ENCODE peak calls at places on chromosomes 16 and 17, in five cellular contexts. G is prostate gland, C is HCT116, A is body of pancreas, O is transverse colon. S is an unnamed sample.

GRCh38 chr17:20010099-20010863 is 1.1 kb downstream of the SPECC1 start:
- DNase-seq in C (peak; percentile 54), G (peak; percentile 23), A (peak; percentile 38), O (peak; percentile 20), S (peak; percentile 62)

GRCh38 chr17:69602969-69603368 is 188.5 kb downstream of the MAP2K6 start:
- DNase-seq in C (no peak), O (no peak), A (no peak), G (no peak), S (no peak)

GRCh38 chr16:10923650-10924214 is 18.5 kb downstream of the DEXI start:
- DNase-seq in C (no peak), A (peak; percentile 56), O (peak; percentile 48), G (no peak), S (no peak)

GRCh38 chr17:61380836-61381525 is 18.7 kb upstream of the TBX2 start:
- DNase-seq in O (no peak), C (no peak), A (no peak), G (no peak), S (no peak)

GRCh38 chr17:74303300-74303699 is 22.7 kb upstream of the KIF19 start:
- DNase-seq in C (no peak), A (no peak), G (no peak), O (no peak), S (no peak)

GRCh38 chr16:22634913-22635312 is 124.2 kb downstream of the NPIPB5 start:
- DNase-seq in A (no peak), O (no peak), C (no peak), G (no peak), S (no peak)

GRCh38 chr16:72537684-72538083 is 365.7 kb upstream of the PMFBP1 start:
- DNase-seq in O (no peak), G (no peak), C (no peak), A (no peak), S (no peak)

GRCh38 chr16:71848622-71849021 is 2.8 kb downstream of the ATXN1L start:
- DNase-seq in C (no peak), O (no peak), A (no peak), G (no peak), S (no peak)

GRCh38 chr17:74531231-74531761 is at the start of gene CD300LB:
- DNase-seq in A (peak; percentile 6), O (no peak), C (no peak), G (no peak), S (no peak)

GRCh38 chr16:89193021-89193575 is 7.2 kb downstream of the SLC22A31 start:
- DNase-seq in C (peak; percentile 94), G (no peak), A (no peak), O (peak; percentile 63), S (peak; percentile 42)

GRCh38 chr16:83336630-83337029 is 471.1 kb upstream of the HSBP1 start:
- DNase-seq in G (no peak), A (no peak), C (no peak), O (no peak), S (no peak)

GRCh38 chr17:58136669-58137279 is 11.4 kb upstream of the OR4D1 start:
- DNase-seq in G (no peak), O (no peak), A (no peak), C (peak; percentile 54), S (no peak)

GRCh38 chr17:12995896-12996295 is 21.9 kb downstream of the ELAC2 start:
- DNase-seq in O (no peak), C (no peak), A (no peak), G (no peak), S (no peak)

GRCh38 chr16:12899529-12900168 is 1.7 kb upstream of the SHISA9 start:
- DNase-seq in G (no peak), O (no peak), C (no peak), A (no peak), S (no peak)

GRCh38 chr17:50188521-50189395 is 12.7 kb downstream of the COL1A1 start:
- DNase-seq in A (no peak), C (no peak), O (no peak), G (no peak), S (no peak)

GRCh38 chr16:46929378-46930332 is 43.8 kb downstream of the DNAJA2 start:
- DNase-seq in G (peak; percentile 69), C (peak; percentile 18), O (peak; percentile 73), A (peak; percentile 77), S (peak; percentile 39)

GRCh38 chr17:49552070-49552751 is 23.5 kb upstream of the NXPH3 start:
- DNase-seq in C (no peak), G (no peak), A (no peak), O (no peak), S (no peak)

GRCh38 chr16:50575743-50576142 is 27.5 kb downstream of the NKD1 start:
- DNase-seq in C (no peak), O (no peak), A (no peak), G (no peak), S (no peak)

GRCh38 chr16:31474173-31474714 is 2.3 kb downstream of the TGFB1I1 start:
- DNase-seq in A (no peak), O (no peak), C (no peak), G (no peak), S (no peak)

GRCh38 chr16:31471241-31471874 is 594 bp upstream of the TGFB1I1 start:
- DNase-seq in C (no peak), G (no peak), A (no peak), O (no peak), S (no peak)

GRCh38 chr16:31471875-31472558 is at the start of gene TGFB1I1:
- DNase-seq in A (no peak), O (peak; percentile 68), G (no peak), C (no peak), S (peak; percentile 90)

GRCh38 chr16:31473300-31474052 is 1.5 kb downstream of the TGFB1I1 start:
- DNase-seq in O (no peak), G (no peak), C (no peak), A (no peak), S (no peak)

GRCh38 chr16:31472559-31473203 is 729 bp downstream of the TGFB1I1 start:
- DNase-seq in C (peak; percentile 90), G (no peak), O (peak; percentile 93), A (peak; percentile 82), S (peak; percentile 97)
- TF ChIP-seq POLR2A in C (no peak), G (no peak), O (no peak), A (no peak), S (no peak)

GRCh38 chr17:7250655-7251329 is 742 bp downstream of the CTDNEP1 start:
- DNase-seq in O (peak; percentile 29), G (no peak), C (no peak), A (no peak), S (no peak)

GRCh38 chr17:7251330-7252175 is at the start of gene CTDNEP1:
- DNase-seq in O (peak; percentile 99), G (peak; percentile 99), A (peak; percentile 98), C (peak; percentile 99), S (peak; percentile 99)

GRCh38 chr17:7254511-7254910 is 2.5 kb downstream of the ELP5 start:
- DNase-seq in O (no peak), G (no peak), C (no peak), A (no peak), S (no peak)

GRCh38 chr17:7252176-7253043 is at the start of gene ELP5:
- DNase-seq in C (peak; percentile 92), O (peak; percentile 96), G (peak; percentile 88), A (peak; percentile 94), S (peak; percentile 94)

GRCh38 chr17:7253082-7253481 is 1.1 kb downstream of the ELP5 start:
- DNase-seq in G (no peak), A (no peak), C (no peak), O (no peak), S (no peak)
- H3K27ac ChIP-seq in G (peak overlapping the region; percentile 100), A (peak overlapping the region; percentile 100), C (peak overlapping the region; percentile 84), O (peak overlapping the region; percentile 95), S (peak overlapping the region; percentile 98)

DNA sequence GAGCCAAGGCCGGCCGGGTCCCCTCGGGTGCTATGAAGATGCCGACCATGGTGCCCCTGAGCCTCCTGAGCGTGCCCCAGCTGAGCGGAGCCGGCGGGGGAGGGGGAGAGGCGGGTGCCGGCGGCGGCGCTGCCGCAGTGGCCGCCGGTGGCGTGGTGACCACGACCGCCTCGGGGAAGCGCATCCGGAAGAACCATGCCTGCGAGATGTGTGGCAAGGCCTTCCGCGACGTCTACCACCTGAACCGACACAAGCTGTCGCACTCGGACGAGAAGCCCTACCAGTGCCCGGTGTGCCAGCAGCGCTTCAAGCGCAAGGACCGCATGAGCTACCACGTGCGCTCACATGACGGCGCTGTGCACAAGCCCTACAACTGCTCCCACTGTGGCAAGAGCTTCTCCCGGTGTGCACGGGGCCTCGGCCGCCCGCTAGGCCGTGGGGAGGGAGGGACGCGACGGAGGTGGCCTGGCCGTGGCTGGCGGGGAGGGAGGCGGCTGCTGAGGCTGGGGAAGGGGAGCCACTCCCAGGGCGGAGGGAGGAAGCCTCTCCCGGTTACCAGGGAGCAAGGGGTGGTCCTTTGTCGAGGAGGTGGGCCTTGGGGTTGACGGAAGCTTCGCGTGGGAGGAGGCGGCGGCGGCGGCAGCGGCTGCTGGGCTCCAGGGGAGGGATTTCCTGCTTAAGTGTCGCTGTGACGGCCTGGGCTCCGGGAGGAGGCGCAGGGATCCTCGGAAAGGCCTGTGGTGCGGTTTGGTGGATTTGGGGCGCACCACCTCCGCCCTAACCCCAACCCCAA is 1.3 kb downstream of the MAZ start:
- DNase-seq in O (peak; percentile 93), A (peak; percentile 72), G (peak; percentile 90), C (peak; percentile 82), S (peak; percentile 89)
- TF ChIP-seq POLR2A in O (peak; percentile 87), A (peak; percentile 31), G (peak; percentile 71), C (peak; percentile 15), S (no peak)

GRCh38 chr16:924063-924462 is 46.7 kb downstream of the LMF1 start:
- DNase-seq in O (no peak), C (no peak), A (no peak), G (no peak), S (no peak)
- H3K27ac ChIP-seq in O (no peak overlapping the region), C (no peak overlapping the region), A (no peak overlapping the region), G (no peak overlapping the region), S (no peak overlapping the region)

GRCh38 chr17:80101160-80101945 is at the start of gene GAA:
- DNase-seq in A (peak; percentile 85), G (peak; percentile 77), O (peak; percentile 88), C (peak; percentile 68), S (peak; percentile 87)
- TF ChIP-seq POLR2A in A (peak; percentile 55), G (peak; percentile 66), O (no peak), C (peak; percentile 79), S (peak; percentile 52)

GRCh38 chr16:14179116-14179515 is 108.0 kb downstream of the MRTFB start:
- DNase-seq in C (no peak), G (no peak), O (no peak), A (no peak), S (no peak)

GRCh38 chr16:14181371-14182050 is 110.4 kb downstream of the MRTFB start:
- DNase-seq in O (no peak), A (no peak), C (no peak), G (no peak), S (no peak)

GRCh38 chr16:14177704-14178103 is 106.6 kb downstream of the MRTFB start:
- DNase-seq in C (no peak), G (no peak), O (no peak), A (no peak), S (no peak)

GRCh38 chr16:14182999-14183398 is 111.9 kb downstream of the MRTFB start:
- DNase-seq in C (no peak), O (no peak), A (no peak), G (no peak), S (no peak)

GRCh38 chr16:14180431-14181059 is 109.4 kb downstream of the MRTFB start:
- DNase-seq in O (no peak), A (no peak), C (no peak), G (no peak), S (no peak)
- H3K27ac ChIP-seq in O (no peak overlapping the region), A (no peak overlapping the region), C (no peak overlapping the region), G (no peak overlapping the region), S (no peak overlapping the region)

S was measured in uterus.